ENCODE peak calls at places on chromosomes 7 and 10, in ten cellular contexts. One of them, this sample, is unnamed.

GRCh38 chr10:42609872-42610271 is 28.5 kb downstream of the ZNF33B start:
- DNase-seq in AG04449: no peak
- DNase-seq in heart right ventricle: no peak
- DNase-seq in heart left ventricle: no peak
- DNase-seq in lower leg skin: no peak
- DNase-seq in AG04450: no peak
- DNase-seq in osteoblast: no peak
- DNase-seq in upper lobe of right lung: no peak
- DNase-seq in WERI-Rb-1: no peak
- DNase-seq in K562: no peak
- DNase-seq in this sample: no peak

GRCh38 chr10:113356794-113357687 is 195.8 kb upstream of the HABP2 start:
- DNase-seq in AG04449: no peak
- DNase-seq in heart right ventricle: no peak
- DNase-seq in heart left ventricle: no peak
- DNase-seq in lower leg skin: no peak
- DNase-seq in AG04450: no peak
- DNase-seq in osteoblast: no peak
- DNase-seq in upper lobe of right lung: no peak
- DNase-seq in WERI-Rb-1: no peak
- DNase-seq in K562: no peak
- DNase-seq in this sample: no peak

GRCh38 chr10:86102446-86102845 is 264.1 kb downstream of the GRID1 start:
- DNase-seq in AG04449: no peak
- DNase-seq in heart right ventricle: no peak
- DNase-seq in heart left ventricle: no peak
- DNase-seq in lower leg skin: no peak
- DNase-seq in AG04450: no peak
- DNase-seq in osteoblast: no peak
- DNase-seq in upper lobe of right lung: no peak
- DNase-seq in WERI-Rb-1: no peak
- DNase-seq in K562: no peak
- DNase-seq in this sample: no peak

GRCh38 chr7:125530553-125530952 is 600.9 kb upstream of the POT1 start:
- DNase-seq in AG04449: no peak
- DNase-seq in heart right ventricle: no peak
- DNase-seq in heart left ventricle: no peak
- DNase-seq in lower leg skin: no peak
- DNase-seq in AG04450: no peak
- DNase-seq in osteoblast: no peak
- DNase-seq in upper lobe of right lung: no peak
- DNase-seq in WERI-Rb-1: no peak
- DNase-seq in K562: no peak
- DNase-seq in this sample: no peak

GRCh38 chr10:58299580-58299979 is 30.6 kb downstream of the CISD1 start:
- DNase-seq in AG04449: no peak
- DNase-seq in heart right ventricle: peak; percentile 56
- DNase-seq in heart left ventricle: peak; percentile 34
- DNase-seq in lower leg skin: peak; percentile 27
- DNase-seq in AG04450: no peak
- DNase-seq in osteoblast: peak; percentile 65
- DNase-seq in upper lobe of right lung: no peak
- DNase-seq in WERI-Rb-1: peak; percentile 66
- DNase-seq in K562: peak; percentile 77
- DNase-seq in this sample: peak; percentile 42

GRCh38 chr10:7318836-7319235 is 92.0 kb downstream of the SFMBT2 start:
- DNase-seq in AG04449: no peak
- DNase-seq in heart right ventricle: no peak
- DNase-seq in heart left ventricle: no peak
- DNase-seq in lower leg skin: peak; percentile 22
- DNase-seq in AG04450: no peak
- DNase-seq in osteoblast: no peak
- DNase-seq in upper lobe of right lung: no peak
- DNase-seq in WERI-Rb-1: no peak
- DNase-seq in K562: no peak
- DNase-seq in this sample: no peak

GRCh38 chr10:9211228-9211627 is 1156.7 kb downstream of the GATA3 start:
- DNase-seq in AG04449: no peak
- DNase-seq in heart right ventricle: no peak
- DNase-seq in heart left ventricle: no peak
- DNase-seq in lower leg skin: no peak
- DNase-seq in AG04450: no peak
- DNase-seq in osteoblast: no peak
- DNase-seq in upper lobe of right lung: no peak
- DNase-seq in WERI-Rb-1: no peak
- DNase-seq in K562: no peak
- DNase-seq in this sample: no peak

GRCh38 chr7:132234751-132235150 is 341.5 kb downstream of the PLXNA4 start:
- DNase-seq in AG04449: no peak
- DNase-seq in heart right ventricle: no peak
- DNase-seq in heart left ventricle: no peak
- DNase-seq in lower leg skin: no peak
- DNase-seq in AG04450: no peak
- DNase-seq in osteoblast: no peak
- DNase-seq in upper lobe of right lung: no peak
- DNase-seq in WERI-Rb-1: no peak
- DNase-seq in K562: no peak
- DNase-seq in this sample: no peak

GRCh38 chr7:77426052-77426404 is 9.9 kb upstream of the GSAP start:
- DNase-seq in AG04449: no peak
- DNase-seq in heart right ventricle: no peak
- DNase-seq in heart left ventricle: no peak
- DNase-seq in lower leg skin: no peak
- DNase-seq in AG04450: no peak
- DNase-seq in osteoblast: no peak
- DNase-seq in upper lobe of right lung: no peak
- DNase-seq in WERI-Rb-1: no peak
- DNase-seq in K562: no peak
- DNase-seq in this sample: no peak
- H3K4me3 ChIP-seq in AG04449: no peak overlapping the region
- H3K4me3 ChIP-seq in heart right ventricle: peak overlapping the region; percentile 33
- H3K4me3 ChIP-seq in heart left ventricle: no peak overlapping the region
- H3K4me3 ChIP-seq in lower leg skin: no peak overlapping the region
- H3K4me3 ChIP-seq in AG04450: peak overlapping the region; percentile 41
- H3K4me3 ChIP-seq in osteoblast: peak overlapping the region; percentile 56
- H3K4me3 ChIP-seq in upper lobe of right lung: peak overlapping the region; percentile 20
- H3K4me3 ChIP-seq in WERI-Rb-1: no peak overlapping the region
- H3K4me3 ChIP-seq in K562: no peak overlapping the region
- H3K4me3 ChIP-seq in this sample: no peak overlapping the region

GRCh38 chr7:158443688-158444483 is 143.7 kb downstream of the PTPRN2 start:
- DNase-seq in AG04449: no peak
- DNase-seq in heart right ventricle: no peak
- DNase-seq in heart left ventricle: no peak
- DNase-seq in lower leg skin: no peak
- DNase-seq in AG04450: no peak
- DNase-seq in osteoblast: no peak
- DNase-seq in upper lobe of right lung: no peak
- DNase-seq in WERI-Rb-1: no peak
- DNase-seq in K562: no peak
- DNase-seq in this sample: no peak

GRCh38 chr7:158444501-158445420 is 142.9 kb downstream of the PTPRN2 start:
- DNase-seq in AG04449: no peak
- DNase-seq in heart right ventricle: no peak
- DNase-seq in heart left ventricle: no peak
- DNase-seq in lower leg skin: no peak
- DNase-seq in AG04450: no peak
- DNase-seq in osteoblast: no peak
- DNase-seq in upper lobe of right lung: no peak
- DNase-seq in WERI-Rb-1: no peak
- DNase-seq in K562: no peak
- DNase-seq in this sample: no peak

GRCh38 chr7:158443014-158443687 is 144.5 kb downstream of the PTPRN2 start:
- DNase-seq in AG04449: no peak
- DNase-seq in heart right ventricle: no peak
- DNase-seq in heart left ventricle: no peak
- DNase-seq in lower leg skin: no peak
- DNase-seq in AG04450: no peak
- DNase-seq in osteoblast: no peak
- DNase-seq in upper lobe of right lung: no peak
- DNase-seq in WERI-Rb-1: no peak
- DNase-seq in K562: no peak
- DNase-seq in this sample: no peak

GRCh38 chr7:158439035-158439434 is 148.6 kb downstream of the PTPRN2 start:
- DNase-seq in AG04449: no peak
- DNase-seq in heart right ventricle: no peak
- DNase-seq in heart left ventricle: no peak
- DNase-seq in lower leg skin: no peak
- DNase-seq in AG04450: no peak
- DNase-seq in osteoblast: no peak
- DNase-seq in upper lobe of right lung: no peak
- DNase-seq in WERI-Rb-1: peak; percentile 1
- DNase-seq in K562: no peak
- DNase-seq in this sample: no peak

GRCh38 chr7:158442260-158442659 is 145.4 kb downstream of the PTPRN2 start:
- DNase-seq in AG04449: no peak
- DNase-seq in heart right ventricle: no peak
- DNase-seq in heart left ventricle: no peak
- DNase-seq in lower leg skin: no peak
- DNase-seq in AG04450: no peak
- DNase-seq in osteoblast: no peak
- DNase-seq in upper lobe of right lung: no peak
- DNase-seq in WERI-Rb-1: no peak
- DNase-seq in K562: no peak
- DNase-seq in this sample: no peak
- TF ChIP-seq CTCF in AG04449: no peak
- TF ChIP-seq CTCF in heart right ventricle: no peak
- TF ChIP-seq CTCF in heart left ventricle: no peak
- TF ChIP-seq CTCF in lower leg skin: no peak
- TF ChIP-seq CTCF in AG04450: no peak
- TF ChIP-seq CTCF in osteoblast: no peak
- TF ChIP-seq CTCF in upper lobe of right lung: no peak
- TF ChIP-seq CTCF in WERI-Rb-1: peak; percentile 51
- TF ChIP-seq CTCF in K562: peak; percentile 11
- TF ChIP-seq CTCF in this sample: no peak

GRCh38 chr10:130932326-130933007 is 379.1 kb downstream of the TCERG1L start:
- DNase-seq in AG04449: no peak
- DNase-seq in heart right ventricle: no peak
- DNase-seq in heart left ventricle: no peak
- DNase-seq in lower leg skin: no peak
- DNase-seq in AG04450: no peak
- DNase-seq in osteoblast: no peak
- DNase-seq in upper lobe of right lung: no peak
- DNase-seq in WERI-Rb-1: no peak
- DNase-seq in K562: no peak
- DNase-seq in this sample: no peak

GRCh38 chr10:130933008-130933390 is 378.5 kb downstream of the TCERG1L start:
- DNase-seq in AG04449: no peak
- DNase-seq in heart right ventricle: no peak
- DNase-seq in heart left ventricle: no peak
- DNase-seq in lower leg skin: no peak
- DNase-seq in AG04450: no peak
- DNase-seq in osteoblast: no peak
- DNase-seq in upper lobe of right lung: no peak
- DNase-seq in WERI-Rb-1: no peak
- DNase-seq in K562: no peak
- DNase-seq in this sample: no peak

GRCh38 chr10:130935897-130936550 is 375.5 kb downstream of the TCERG1L start:
- DNase-seq in AG04449: no peak
- DNase-seq in heart right ventricle: no peak
- DNase-seq in heart left ventricle: no peak
- DNase-seq in lower leg skin: no peak
- DNase-seq in AG04450: no peak
- DNase-seq in osteoblast: no peak
- DNase-seq in upper lobe of right lung: no peak
- DNase-seq in WERI-Rb-1: no peak
- DNase-seq in K562: no peak
- DNase-seq in this sample: no peak

GRCh38 chr10:130935051-130935450 is 376.5 kb downstream of the TCERG1L start:
- DNase-seq in AG04449: no peak
- DNase-seq in heart right ventricle: peak; percentile 9
- DNase-seq in heart left ventricle: no peak
- DNase-seq in lower leg skin: no peak
- DNase-seq in AG04450: no peak
- DNase-seq in osteoblast: no peak
- DNase-seq in upper lobe of right lung: no peak
- DNase-seq in WERI-Rb-1: no peak
- DNase-seq in K562: peak; percentile 12
- DNase-seq in this sample: no peak

DNA sequence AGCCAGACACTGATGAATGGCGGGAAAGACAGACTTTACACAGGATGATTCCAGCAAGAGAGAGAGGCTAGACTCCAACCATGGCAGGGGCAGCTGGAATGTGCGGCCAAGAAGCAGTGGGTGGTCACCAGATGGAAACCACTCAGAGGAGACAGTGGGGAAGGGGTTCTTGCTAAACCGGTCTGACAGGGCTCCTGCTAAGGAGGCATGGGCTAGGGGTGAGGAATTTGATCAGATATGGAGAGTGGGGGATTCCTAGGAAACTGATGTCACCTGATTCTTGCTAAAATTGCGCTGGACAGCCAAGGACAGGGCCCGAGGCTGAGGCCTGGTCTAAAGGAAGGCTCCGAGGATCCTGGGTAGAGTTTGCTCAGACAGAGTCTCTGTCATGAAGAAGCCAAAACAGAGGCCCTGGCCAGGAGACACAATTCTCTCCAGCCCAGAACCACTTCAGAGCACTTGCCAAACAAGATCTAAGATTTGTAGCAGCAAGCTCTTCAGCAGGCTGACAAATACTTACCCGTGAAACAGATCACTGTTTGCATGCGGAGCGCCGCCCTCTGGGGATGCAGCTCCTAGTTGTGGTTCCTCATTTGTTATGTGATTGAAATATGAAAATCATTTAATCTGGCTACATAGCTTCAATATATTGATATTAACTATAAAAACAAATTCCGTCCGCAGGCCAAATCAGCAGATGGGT is 377.0 kb downstream of the TCERG1L start:
- DNase-seq in AG04449: no peak
- DNase-seq in heart right ventricle: no peak
- DNase-seq in heart left ventricle: no peak
- DNase-seq in lower leg skin: no peak
- DNase-seq in AG04450: no peak
- DNase-seq in osteoblast: no peak
- DNase-seq in upper lobe of right lung: no peak
- DNase-seq in WERI-Rb-1: no peak
- DNase-seq in K562: no peak
- DNase-seq in this sample: no peak
- H3K4me3 ChIP-seq in AG04449: no peak overlapping the region
- H3K4me3 ChIP-seq in heart right ventricle: no peak overlapping the region
- H3K4me3 ChIP-seq in heart left ventricle: no peak overlapping the region
- H3K4me3 ChIP-seq in lower leg skin: no peak overlapping the region
- H3K4me3 ChIP-seq in AG04450: no peak overlapping the region
- H3K4me3 ChIP-seq in osteoblast: no peak overlapping the region
- H3K4me3 ChIP-seq in upper lobe of right lung: no peak overlapping the region
- H3K4me3 ChIP-seq in WERI-Rb-1: no peak overlapping the region
- H3K4me3 ChIP-seq in K562: no peak overlapping the region
- H3K4me3 ChIP-seq in this sample: no peak overlapping the region

GRCh38 chr7:46549347-46549746 is 628.3 kb upstream of the IGFBP3 start:
- DNase-seq in AG04449: no peak
- DNase-seq in heart right ventricle: no peak
- DNase-seq in heart left ventricle: no peak
- DNase-seq in lower leg skin: no peak
- DNase-seq in AG04450: no peak
- DNase-seq in osteoblast: no peak
- DNase-seq in upper lobe of right lung: no peak
- DNase-seq in WERI-Rb-1: no peak
- DNase-seq in K562: no peak
- DNase-seq in this sample: no peak

GRCh38 chr7:46544396-46545008 is 623.4 kb upstream of the IGFBP3 start:
- DNase-seq in AG04449: no peak
- DNase-seq in heart right ventricle: no peak
- DNase-seq in heart left ventricle: no peak
- DNase-seq in lower leg skin: no peak
- DNase-seq in AG04450: peak; percentile 48
- DNase-seq in osteoblast: no peak
- DNase-seq in upper lobe of right lung: no peak
- DNase-seq in WERI-Rb-1: no peak
- DNase-seq in K562: no peak
- DNase-seq in this sample: peak; percentile 57

GRCh38 chr7:46549892-46550639 is 629.0 kb upstream of the IGFBP3 start:
- DNase-seq in AG04449: no peak
- DNase-seq in heart right ventricle: no peak
- DNase-seq in heart left ventricle: no peak
- DNase-seq in lower leg skin: no peak
- DNase-seq in AG04450: no peak
- DNase-seq in osteoblast: no peak
- DNase-seq in upper lobe of right lung: no peak
- DNase-seq in WERI-Rb-1: no peak
- DNase-seq in K562: no peak
- DNase-seq in this sample: no peak

GRCh38 chr7:46545790-46546189 is 624.7 kb upstream of the IGFBP3 start:
- DNase-seq in AG04449: no peak
- DNase-seq in heart right ventricle: no peak
- DNase-seq in heart left ventricle: no peak
- DNase-seq in lower leg skin: no peak
- DNase-seq in AG04450: peak; percentile 21
- DNase-seq in osteoblast: no peak
- DNase-seq in upper lobe of right lung: no peak
- DNase-seq in WERI-Rb-1: no peak
- DNase-seq in K562: no peak
- DNase-seq in this sample: peak; percentile 66

GRCh38 chr7:46547044-46547443 is 626.0 kb upstream of the IGFBP3 start:
- DNase-seq in AG04449: no peak
- DNase-seq in heart right ventricle: no peak
- DNase-seq in heart left ventricle: no peak
- DNase-seq in lower leg skin: no peak
- DNase-seq in AG04450: no peak
- DNase-seq in osteoblast: no peak
- DNase-seq in upper lobe of right lung: no peak
- DNase-seq in WERI-Rb-1: no peak
- DNase-seq in K562: no peak
- DNase-seq in this sample: no peak
- TF ChIP-seq CTCF in AG04449: no peak
- TF ChIP-seq CTCF in heart right ventricle: no peak
- TF ChIP-seq CTCF in heart left ventricle: no peak
- TF ChIP-seq CTCF in lower leg skin: no peak
- TF ChIP-seq CTCF in AG04450: no peak
- TF ChIP-seq CTCF in osteoblast: no peak
- TF ChIP-seq CTCF in upper lobe of right lung: no peak
- TF ChIP-seq CTCF in WERI-Rb-1: no peak
- TF ChIP-seq CTCF in K562: no peak
- TF ChIP-seq CTCF in this sample: no peak

This sample was measured in astrocyte of the cerebellum.